ENCODE peak calls at places on chromosomes 3 and 15, in eight cellular contexts. One of them, this sample, is unnamed.

GRCh38 chr15:72809329-72809728 is 25.8 kb upstream of the ADPGK start:
- DNase-seq in mucosa of descending colon: no peak
- DNase-seq in foreskin fibroblast: no peak
- DNase-seq in GM20000: no peak
- DNase-seq in GM13976: no peak
- DNase-seq in cardiac muscle cell: no peak
- DNase-seq in kidney: no peak
- DNase-seq in hepatocyte: no peak
- DNase-seq in this sample: no peak

GRCh38 chr3:27533718-27534578 is 49.8 kb upstream of the SLC4A7 start:
- DNase-seq in hepatocyte: peak; percentile 80
- DNase-seq in cardiac muscle cell: no peak
- DNase-seq in kidney: peak; percentile 86
- DNase-seq in foreskin fibroblast: peak; percentile 99
- DNase-seq in mucosa of descending colon: peak; percentile 35
- DNase-seq in GM20000: peak; percentile 28
- DNase-seq in GM13976: peak; percentile 38
- DNase-seq in this sample: no peak

GRCh38 chr3:23808525-23808924 is 2.8 kb downstream of the UBE2E1 start:
- DNase-seq in foreskin fibroblast: no peak
- DNase-seq in hepatocyte: no peak
- DNase-seq in GM13976: no peak
- DNase-seq in mucosa of descending colon: no peak
- DNase-seq in cardiac muscle cell: no peak
- DNase-seq in GM20000: peak; percentile 25
- DNase-seq in kidney: no peak
- DNase-seq in this sample: no peak

GRCh38 chr3:45676248-45677044 is 12.8 kb upstream of the SACM1L start:
- DNase-seq in kidney: no peak
- DNase-seq in foreskin fibroblast: peak; percentile 52
- DNase-seq in hepatocyte: no peak
- DNase-seq in GM13976: no peak
- DNase-seq in mucosa of descending colon: no peak
- DNase-seq in cardiac muscle cell: no peak
- DNase-seq in GM20000: no peak
- DNase-seq in this sample: no peak

GRCh38 chr3:128271536-128272332 is 118.5 kb downstream of the EEFSEC start:
- DNase-seq in mucosa of descending colon: no peak
- DNase-seq in kidney: peak; percentile 38
- DNase-seq in GM13976: no peak
- DNase-seq in cardiac muscle cell: no peak
- DNase-seq in foreskin fibroblast: no peak
- DNase-seq in hepatocyte: no peak
- DNase-seq in GM20000: no peak
- DNase-seq in this sample: no peak

GRCh38 chr3:178056868-178057267 is 479.4 kb upstream of the KCNMB2 start:
- DNase-seq in mucosa of descending colon: no peak
- DNase-seq in GM20000: no peak
- DNase-seq in hepatocyte: no peak
- DNase-seq in kidney: no peak
- DNase-seq in GM13976: no peak
- DNase-seq in cardiac muscle cell: no peak
- DNase-seq in foreskin fibroblast: peak; percentile 66
- DNase-seq in this sample: no peak

GRCh38 chr3:187521546-187521945 is 148.6 kb downstream of the SST start:
- DNase-seq in mucosa of descending colon: no peak
- DNase-seq in kidney: no peak
- DNase-seq in GM20000: no peak
- DNase-seq in hepatocyte: no peak
- DNase-seq in GM13976: no peak
- DNase-seq in foreskin fibroblast: no peak
- DNase-seq in cardiac muscle cell: no peak
- DNase-seq in this sample: no peak

GRCh38 chr3:195258449-195259145 is 12.4 kb downstream of the XXYLT1 start:
- DNase-seq in foreskin fibroblast: no peak
- DNase-seq in hepatocyte: no peak
- DNase-seq in mucosa of descending colon: no peak
- DNase-seq in GM20000: no peak
- DNase-seq in cardiac muscle cell: no peak
- DNase-seq in kidney: no peak
- DNase-seq in GM13976: no peak
- DNase-seq in this sample: no peak

GRCh38 chr15:74178326-74179100 is 5.0 kb downstream of the ISLR start:
- DNase-seq in hepatocyte: no peak
- DNase-seq in foreskin fibroblast: no peak
- DNase-seq in GM20000: no peak
- DNase-seq in kidney: peak; percentile 49
- DNase-seq in cardiac muscle cell: no peak
- DNase-seq in GM13976: no peak
- DNase-seq in mucosa of descending colon: no peak
- DNase-seq in this sample: no peak

GRCh38 chr3:169199283-169199682 is 464.2 kb downstream of the MECOM start:
- DNase-seq in foreskin fibroblast: no peak
- DNase-seq in mucosa of descending colon: no peak
- DNase-seq in kidney: no peak
- DNase-seq in GM13976: no peak
- DNase-seq in cardiac muscle cell: no peak
- DNase-seq in GM20000: no peak
- DNase-seq in hepatocyte: no peak
- DNase-seq in this sample: no peak

GRCh38 chr15:100711479-100712130 is 109.2 kb downstream of the ASB7 start:
- DNase-seq in GM13976: no peak
- DNase-seq in foreskin fibroblast: peak; percentile 28
- DNase-seq in hepatocyte: no peak
- DNase-seq in cardiac muscle cell: peak; percentile 52
- DNase-seq in GM20000: no peak
- DNase-seq in kidney: no peak
- DNase-seq in mucosa of descending colon: no peak
- DNase-seq in this sample: no peak

GRCh38 chr3:113560265-113560664 is 27.9 kb downstream of the SIDT1 start:
- DNase-seq in cardiac muscle cell: no peak
- DNase-seq in GM20000: no peak
- DNase-seq in hepatocyte: no peak
- DNase-seq in mucosa of descending colon: no peak
- DNase-seq in kidney: no peak
- DNase-seq in foreskin fibroblast: no peak
- DNase-seq in GM13976: no peak
- DNase-seq in this sample: no peak

GRCh38 chr3:194598771-194599557 is 34.3 kb downstream of the TMEM44 start:
- DNase-seq in GM20000: no peak
- DNase-seq in kidney: peak; percentile 86
- DNase-seq in foreskin fibroblast: no peak
- DNase-seq in GM13976: no peak
- DNase-seq in mucosa of descending colon: no peak
- DNase-seq in cardiac muscle cell: no peak
- DNase-seq in hepatocyte: no peak
- DNase-seq in this sample: no peak

GRCh38 chr3:46903341-46904302 is 26.1 kb downstream of the PTH1R start:
- DNase-seq in kidney: peak; percentile 72
- DNase-seq in foreskin fibroblast: peak; percentile 53
- DNase-seq in hepatocyte: no peak
- DNase-seq in cardiac muscle cell: no peak
- DNase-seq in GM13976: no peak
- DNase-seq in GM20000: no peak
- DNase-seq in mucosa of descending colon: no peak
- DNase-seq in this sample: no peak

GRCh38 chr3:31250116-31250813 is 282.5 kb upstream of the STT3B start:
- DNase-seq in mucosa of descending colon: no peak
- DNase-seq in GM13976: no peak
- DNase-seq in GM20000: no peak
- DNase-seq in hepatocyte: no peak
- DNase-seq in cardiac muscle cell: no peak
- DNase-seq in kidney: no peak
- DNase-seq in foreskin fibroblast: peak; percentile 28
- DNase-seq in this sample: no peak

GRCh38 chr3:101009386-101009785 is 16.2 kb upstream of the ABI3BP start:
- DNase-seq in cardiac muscle cell: no peak
- DNase-seq in mucosa of descending colon: no peak
- DNase-seq in GM20000: no peak
- DNase-seq in GM13976: no peak
- DNase-seq in foreskin fibroblast: peak; percentile 53
- DNase-seq in hepatocyte: no peak
- DNase-seq in kidney: no peak
- DNase-seq in this sample: no peak

GRCh38 chr3:8595252-8595934 is 49.2 kb downstream of the SSUH2 start:
- DNase-seq in GM13976: no peak
- DNase-seq in foreskin fibroblast: peak; percentile 23
- DNase-seq in kidney: no peak
- DNase-seq in GM20000: no peak
- DNase-seq in cardiac muscle cell: no peak
- DNase-seq in mucosa of descending colon: no peak
- DNase-seq in hepatocyte: no peak
- DNase-seq in this sample: no peak

GRCh38 chr15:83430436-83430835 is 16.7 kb upstream of the SH3GL3 start:
- DNase-seq in GM20000: no peak
- DNase-seq in kidney: no peak
- DNase-seq in cardiac muscle cell: no peak
- DNase-seq in mucosa of descending colon: no peak
- DNase-seq in GM13976: no peak
- DNase-seq in hepatocyte: no peak
- DNase-seq in foreskin fibroblast: no peak
- DNase-seq in this sample: no peak

GRCh38 chr3:115624898-115625297 is 1.6 kb downstream of the GAP43 start:
- DNase-seq in kidney: no peak
- DNase-seq in mucosa of descending colon: no peak
- DNase-seq in cardiac muscle cell: no peak
- DNase-seq in hepatocyte: no peak
- DNase-seq in foreskin fibroblast: no peak
- DNase-seq in GM13976: no peak
- DNase-seq in GM20000: no peak
- DNase-seq in this sample: no peak

GRCh38 chr15:78004919-78005634 is 72.4 kb downstream of the TBC1D2B start:
- DNase-seq in GM20000: no peak
- DNase-seq in foreskin fibroblast: peak; percentile 92
- DNase-seq in hepatocyte: peak; percentile 84
- DNase-seq in kidney: peak; percentile 91
- DNase-seq in cardiac muscle cell: no peak
- DNase-seq in mucosa of descending colon: peak; percentile 56
- DNase-seq in GM13976: no peak
- DNase-seq in this sample: no peak

GRCh38 chr3:49668861-49669260 is 5.3 kb upstream of the APEH start:
- DNase-seq in cardiac muscle cell: no peak
- DNase-seq in GM20000: no peak
- DNase-seq in mucosa of descending colon: no peak
- DNase-seq in hepatocyte: peak; percentile 32
- DNase-seq in GM13976: no peak
- DNase-seq in kidney: peak; percentile 71
- DNase-seq in foreskin fibroblast: peak; percentile 46
- DNase-seq in this sample: no peak

DNA sequence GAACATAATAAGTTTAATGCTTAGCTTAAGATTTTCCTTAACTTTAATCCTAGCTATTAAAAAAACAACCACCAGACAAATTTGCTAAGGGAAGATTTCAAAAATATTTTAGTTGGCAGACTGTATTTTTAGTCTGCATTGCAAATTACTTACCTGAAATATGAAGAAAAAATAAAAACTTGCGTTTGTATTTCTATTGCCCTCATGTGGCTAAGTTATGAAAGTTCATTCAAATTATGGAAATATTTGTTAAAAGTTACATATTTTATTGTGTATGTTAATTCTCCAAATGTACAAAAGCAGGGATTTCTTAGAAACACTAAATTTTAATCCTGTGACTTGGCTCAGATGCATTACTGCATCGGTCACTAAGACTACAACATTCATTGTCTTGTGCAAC is 15.0 kb downstream of the GTF2A2 start:
- DNase-seq in mucosa of descending colon: no peak
- DNase-seq in cardiac muscle cell: no peak
- DNase-seq in kidney: no peak
- DNase-seq in hepatocyte: no peak
- DNase-seq in GM20000: no peak
- DNase-seq in foreskin fibroblast: no peak
- DNase-seq in GM13976: no peak
- DNase-seq in this sample: no peak
- TF ChIP-seq CTCF in mucosa of descending colon: no peak
- TF ChIP-seq CTCF in cardiac muscle cell: peak; percentile 13
- TF ChIP-seq CTCF in kidney: no peak
- TF ChIP-seq CTCF in hepatocyte: peak; percentile 26
- TF ChIP-seq CTCF in GM20000: no peak
- TF ChIP-seq CTCF in foreskin fibroblast: no peak
- TF ChIP-seq CTCF in GM13976: no peak
- TF ChIP-seq CTCF in this sample: no peak

GRCh38 chr3:14411988-14412387 is 9.6 kb downstream of the SLC6A6 start:
- DNase-seq in kidney: no peak
- DNase-seq in GM13976: no peak
- DNase-seq in foreskin fibroblast: peak; percentile 35
- DNase-seq in GM20000: no peak
- DNase-seq in hepatocyte: no peak
- DNase-seq in mucosa of descending colon: no peak
- DNase-seq in cardiac muscle cell: no peak
- DNase-seq in this sample: no peak
- TF ChIP-seq CTCF in kidney: no peak
- TF ChIP-seq CTCF in GM13976: no peak
- TF ChIP-seq CTCF in foreskin fibroblast: no peak
- TF ChIP-seq CTCF in GM20000: no peak
- TF ChIP-seq CTCF in hepatocyte: peak; percentile 19
- TF ChIP-seq CTCF in mucosa of descending colon: no peak
- TF ChIP-seq CTCF in cardiac muscle cell: peak; percentile 26
- TF ChIP-seq CTCF in this sample: no peak

GRCh38 chr3:38251197-38251596 is 14.4 kb upstream of the SLC22A13 start:
- DNase-seq in kidney: no peak
- DNase-seq in hepatocyte: no peak
- DNase-seq in foreskin fibroblast: no peak
- DNase-seq in mucosa of descending colon: no peak
- DNase-seq in GM20000: no peak
- DNase-seq in cardiac muscle cell: no peak
- DNase-seq in GM13976: no peak
- DNase-seq in this sample: no peak
- TF ChIP-seq CTCF in kidney: no peak
- TF ChIP-seq CTCF in hepatocyte: no peak
- TF ChIP-seq CTCF in foreskin fibroblast: no peak
- TF ChIP-seq CTCF in mucosa of descending colon: no peak
- TF ChIP-seq CTCF in GM20000: no peak
- TF ChIP-seq CTCF in cardiac muscle cell: no peak
- TF ChIP-seq CTCF in GM13976: no peak
- TF ChIP-seq CTCF in this sample: no peak

DNA sequence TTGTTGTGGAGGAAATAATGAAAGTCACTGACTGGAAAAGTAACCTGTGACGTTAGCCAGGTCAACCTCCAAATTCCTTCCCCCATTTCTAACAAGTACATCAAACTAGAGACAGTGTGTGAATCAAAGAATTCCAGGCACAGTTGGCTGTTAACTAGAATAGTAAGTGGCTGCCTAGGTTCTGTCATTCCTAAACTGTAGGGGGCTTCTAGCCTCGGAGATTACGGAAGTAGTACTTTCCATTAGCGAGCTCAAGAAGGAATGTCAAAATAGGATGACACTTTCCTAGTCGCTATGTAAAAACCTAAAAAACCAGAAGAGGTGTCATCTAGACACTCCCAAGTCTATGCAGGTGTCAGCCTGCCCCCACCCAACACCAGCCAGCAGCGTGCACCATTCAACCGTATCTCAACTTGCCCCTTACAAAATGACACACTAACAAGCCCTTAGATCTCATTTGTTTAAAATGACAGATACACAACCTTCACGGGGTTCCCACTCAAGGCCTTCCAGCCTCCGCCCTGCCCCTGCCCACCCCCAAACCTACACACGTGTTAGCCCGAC is 910 bp downstream of the INO80 start:
- DNase-seq in GM13976: peak; percentile 73
- DNase-seq in kidney: no peak
- DNase-seq in hepatocyte: peak; percentile 31
- DNase-seq in foreskin fibroblast: peak; percentile 38
- DNase-seq in mucosa of descending colon: no peak
- DNase-seq in cardiac muscle cell: peak; percentile 66
- DNase-seq in GM20000: peak; percentile 77
- DNase-seq in this sample: no peak
- TF ChIP-seq CTCF in GM13976: no peak
- TF ChIP-seq CTCF in kidney: no peak
- TF ChIP-seq CTCF in hepatocyte: peak; percentile 24
- TF ChIP-seq CTCF in foreskin fibroblast: peak; percentile 14
- TF ChIP-seq CTCF in mucosa of descending colon: no peak
- TF ChIP-seq CTCF in cardiac muscle cell: peak; percentile 21
- TF ChIP-seq CTCF in GM20000: no peak
- TF ChIP-seq CTCF in this sample: no peak